ENCODE peak calls at places on chromosomes 7 and 10, in eight cellular contexts. V is AG10803; W is NCI-H1436; R is iPS DF 19.7; P is stimulated activated naive CD8-positive, alpha-beta T cell treated with anti-CD3 and anti-CD28 coated beads, Interleukin-15, Interleukin-2, amounts not matched to agents 100 U/mL and 50 U/mL, for 24 hours; O is fibroblast of lung; A is foreskin melanocyte; S is tibial artery. M is an unnamed sample.

GRCh38 chr10:68989317-68989990 is 851 bp downstream of the KIFBP start:
- DNase-seq in V (peak), W (no peak), R (no peak), P (no peak), O (peak), A (no peak), S (peak), M (no peak)

GRCh38 chr10:2665772-2666171 is 401.6 kb upstream of the PFKP start:
- DNase-seq in V (no peak), W (no peak), R (no peak), P (no peak), O (no peak), A (no peak), S (no peak), M (no peak)

GRCh38 chr7:69839782-69840181 is 241.5 kb downstream of the AUTS2 start:
- DNase-seq in V (no peak), W (no peak), R (no peak), P (no peak), O (no peak), A (no peak), S (no peak), M (no peak)

GRCh38 chr10:122341141-122341810 is 33.2 kb upstream of the PLEKHA1 start:
- DNase-seq in V (no peak), W (no peak), R (no peak), P (no peak), O (no peak), A (no peak), S (no peak), M (no peak)

GRCh38 chr7:32564542-32564941 is 69.3 kb downstream of the AVL9 start:
- DNase-seq in V (no peak), W (no peak), R (no peak), P (no peak), O (peak), A (no peak), S (no peak), M (no peak)

GRCh38 chr7:129468087-129468486 is 33.9 kb downstream of the STRIP2 start:
- DNase-seq in V (peak), W (no peak), R (no peak), P (no peak), O (no peak), A (peak), S (no peak), M (no peak)

GRCh38 chr10:118835682-118836326 is 81.0 kb upstream of the CACUL1 start:
- DNase-seq in V (no peak), W (no peak), R (no peak), P (no peak), O (no peak), A (no peak), S (no peak), M (no peak)

GRCh38 chr7:98603010-98603777 is 13.9 kb upstream of the NPTX2 start:
- DNase-seq in V (no peak), W (no peak), R (no peak), P (no peak), O (no peak), A (no peak), S (no peak), M (no peak)

GRCh38 chr7:8217200-8218068 is 44.5 kb downstream of the ICA1 start:
- DNase-seq in V (peak), W (peak), R (no peak), P (no peak), O (peak), A (peak), S (no peak), M (no peak)

GRCh38 chr7:17144313-17144712 is 154.1 kb upstream of the AHR start:
- DNase-seq in V (peak), W (no peak), R (no peak), P (peak), O (no peak), A (no peak), S (no peak), M (no peak)

M was measured in ureter.